ENCODE peak calls at places on chromosome 15, in eight cellular contexts. F, O, N, E, J, W, V and D are unnamed samples.

GRCh38 chr15:91070872-91071271 is 29.2 kb upstream of the SV2B start:
- DNase-seq in F (no peak), O (no peak), N (no peak), E (no peak), J (no peak), W (no peak), V (no peak), D (no peak)

GRCh38 chr15:100692671-100693070 is 90.3 kb downstream of the ASB7 start:
- DNase-seq in F (no peak), O (no peak), N (no peak), E (no peak), J (no peak), W (no peak), V (no peak), D (no peak)

GRCh38 chr15:35546581-35547381 is 816 bp upstream of the DPH6 start:
- DNase-seq in F (peak), O (no peak), N (no peak), E (peak), J (peak), W (peak), V (no peak), D (peak)

GRCh38 chr15:77075528-77075927 is 4.6 kb upstream of the TSPAN3 start:
- DNase-seq in F (no peak), O (no peak), N (peak), E (peak), J (no peak), W (no peak), V (peak), D (no peak)

GRCh38 chr15:85950101-85950500 is 129.6 kb upstream of the AGBL1 start:
- DNase-seq in F (no peak), O (no peak), N (no peak), E (no peak), J (peak), W (peak), V (no peak), D (no peak)

GRCh38 chr15:99108993-99109392 is 4.1 kb downstream of the SYNM start:
- DNase-seq in F (no peak), O (no peak), N (no peak), E (no peak), J (no peak), W (no peak), V (no peak), D (no peak)

GRCh38 chr15:72562878-72563277 is 88.7 kb downstream of the ARIH1 start:
- DNase-seq in F (no peak), O (no peak), N (no peak), E (no peak), J (no peak), W (no peak), V (no peak), D (no peak)

GRCh38 chr15:73355866-73356265 is 12.9 kb downstream of the HCN4 start:
- DNase-seq in F (no peak), O (no peak), N (no peak), E (no peak), J (no peak), W (no peak), V (no peak), D (no peak)

GRCh38 chr15:77123854-77124253 is 52.9 kb upstream of the TSPAN3 start:
- DNase-seq in F (no peak), O (no peak), N (no peak), E (no peak), J (no peak), W (no peak), V (no peak), D (no peak)

GRCh38 chr15:58864602-58865419 is 68.7 kb downstream of the SLTM start:
- DNase-seq in F (no peak), O (no peak), N (no peak), E (no peak), J (peak), W (peak), V (no peak), D (peak)

GRCh38 chr15:52021128-52021671 is 2.2 kb downstream of the MAPK6 start:
- DNase-seq in F (peak), O (peak), N (peak), E (peak), J (peak), W (no peak), V (peak), D (no peak)

GRCh38 chr15:39578851-39579486 is 1.9 kb upstream of the THBS1 start:
- DNase-seq in F (no peak), O (no peak), N (no peak), E (no peak), J (no peak), W (no peak), V (no peak), D (no peak)

GRCh38 chr15:95875141-95875643 is 455.3 kb upstream of the NR2F2 start:
- DNase-seq in F (no peak), O (no peak), N (no peak), E (no peak), J (no peak), W (no peak), V (no peak), D (no peak)

GRCh38 chr15:76196949-76197315 is 114.3 kb downstream of the ETFA start:
- DNase-seq in F (no peak), O (no peak), N (peak), E (no peak), J (peak), W (peak), V (no peak), D (peak)

GRCh38 chr15:89836255-89837133 is 21.8 kb upstream of the ANPEP start:
- DNase-seq in F (peak), O (no peak), N (no peak), E (no peak), J (no peak), W (no peak), V (peak), D (no peak)

GRCh38 chr15:85726446-85726845 is 68.3 kb downstream of the KLHL25 start:
- DNase-seq in F (no peak), O (no peak), N (no peak), E (no peak), J (no peak), W (no peak), V (no peak), D (no peak)

GRCh38 chr15:47736123-47736786 is 18.9 kb downstream of the SEMA6D start:
- DNase-seq in F (no peak), O (no peak), N (no peak), E (no peak), J (no peak), W (no peak), V (no peak), D (no peak)

GRCh38 chr15:57216288-57216687 is 160.0 kb upstream of the CGNL1 start:
- DNase-seq in F (peak), O (no peak), N (no peak), E (peak), J (no peak), W (no peak), V (peak), D (no peak)

GRCh38 chr15:45732544-45733130 is 97.8 kb downstream of the SQOR start:
- DNase-seq in F (no peak), O (no peak), N (peak), E (no peak), J (peak), W (no peak), V (no peak), D (peak)

GRCh38 chr15:98433856-98434255 is 214.5 kb upstream of the IGF1R start:
- DNase-seq in F (no peak), O (no peak), N (no peak), E (no peak), J (no peak), W (no peak), V (no peak), D (no peak)

GRCh38 chr15:49895337-49896223 is 223.5 kb downstream of the ATP8B4 start:
- DNase-seq in F (no peak), O (no peak), N (no peak), E (no peak), J (no peak), W (no peak), V (no peak), D (no peak)